ENCODE peak calls at places on chromosome 5, in five cellular contexts. One of them, this sample, is unnamed.

GRCh38 chr5:116454417-116454927 is 120.2 kb downstream of the SEMA6A start:
- DNase-seq in A549: no peak
- DNase-seq in K562: no peak
- DNase-seq in GM12878: peak; percentile 63
- DNase-seq in HepG2: no peak
- DNase-seq in this sample: no peak

GRCh38 chr5:53407373-53407772 is 73.1 kb upstream of the FST start:
- DNase-seq in A549: no peak
- DNase-seq in K562: no peak
- DNase-seq in GM12878: no peak
- DNase-seq in HepG2: no peak
- DNase-seq in this sample: no peak

GRCh38 chr5:159231167-159231566 is 21.8 kb upstream of the RNF145 start:
- DNase-seq in A549: no peak
- DNase-seq in K562: no peak
- DNase-seq in GM12878: no peak
- DNase-seq in HepG2: no peak
- DNase-seq in this sample: no peak

GRCh38 chr5:147098233-147098790 is 136.5 kb upstream of the STK32A start:
- DNase-seq in A549: peak; percentile 37
- DNase-seq in K562: no peak
- DNase-seq in GM12878: no peak
- DNase-seq in HepG2: peak; percentile 33
- DNase-seq in this sample: peak; percentile 42

GRCh38 chr5:94618029-94618492 is 343 bp downstream of the KIAA0825 start:
- DNase-seq in A549: peak; percentile 72
- DNase-seq in K562: peak; percentile 39
- DNase-seq in GM12878: no peak
- DNase-seq in HepG2: peak; percentile 35
- DNase-seq in this sample: peak; percentile 36

GRCh38 chr5:170429014-170429413 is 39.8 kb upstream of the KCNMB1 start:
- DNase-seq in A549: peak; percentile 41
- DNase-seq in K562: no peak
- DNase-seq in GM12878: no peak
- DNase-seq in HepG2: no peak
- DNase-seq in this sample: no peak

GRCh38 chr5:138972836-138973235 is 97.7 kb upstream of the LRRTM2 start:
- DNase-seq in A549: no peak
- DNase-seq in K562: no peak
- DNase-seq in GM12878: no peak
- DNase-seq in HepG2: no peak
- DNase-seq in this sample: no peak

GRCh38 chr5:76896196-76896595 is 46.4 kb downstream of the S100Z start:
- DNase-seq in A549: no peak
- DNase-seq in K562: no peak
- DNase-seq in GM12878: no peak
- DNase-seq in HepG2: no peak
- DNase-seq in this sample: no peak

GRCh38 chr5:73242741-73243140 is 69.7 kb downstream of the TMEM174 start:
- DNase-seq in A549: no peak
- DNase-seq in K562: no peak
- DNase-seq in GM12878: no peak
- DNase-seq in HepG2: no peak
- DNase-seq in this sample: no peak

GRCh38 chr5:176653986-176654385 is 6.7 kb downstream of the TSPAN17 start:
- DNase-seq in A549: no peak
- DNase-seq in K562: no peak
- DNase-seq in GM12878: no peak
- DNase-seq in HepG2: no peak
- DNase-seq in this sample: no peak

GRCh38 chr5:93582677-93583524 is at the start of gene NR2F1:
- DNase-seq in A549: peak; percentile 95
- DNase-seq in K562: peak; percentile 51
- DNase-seq in GM12878: no peak
- DNase-seq in HepG2: peak; percentile 99
- DNase-seq in this sample: peak; percentile 98

GRCh38 chr5:149251546-149251945 is 20.1 kb upstream of the AFAP1L1 start:
- DNase-seq in A549: no peak
- DNase-seq in K562: no peak
- DNase-seq in GM12878: no peak
- DNase-seq in HepG2: no peak
- DNase-seq in this sample: no peak

GRCh38 chr5:151040211-151040747 is 19.9 kb downstream of the GPX3 start:
- DNase-seq in A549: peak; percentile 64
- DNase-seq in K562: no peak
- DNase-seq in GM12878: no peak
- DNase-seq in HepG2: peak; percentile 78
- DNase-seq in this sample: peak; percentile 43

GRCh38 chr5:165630211-165630866 is 2124.9 kb downstream of the MAT2B start:
- DNase-seq in A549: peak; percentile 56
- DNase-seq in K562: peak; percentile 24
- DNase-seq in GM12878: peak; percentile 2
- DNase-seq in HepG2: peak; percentile 46
- DNase-seq in this sample: no peak

GRCh38 chr5:35160486-35161116 is 69.7 kb downstream of the PRLR start:
- DNase-seq in A549: no peak
- DNase-seq in K562: no peak
- DNase-seq in GM12878: peak; percentile 8
- DNase-seq in HepG2: no peak
- DNase-seq in this sample: no peak

GRCh38 chr5:31993182-31993961 is 180.7 kb downstream of the GOLPH3 start:
- DNase-seq in A549: no peak
- DNase-seq in K562: no peak
- DNase-seq in GM12878: no peak
- DNase-seq in HepG2: no peak
- DNase-seq in this sample: no peak

GRCh38 chr5:137282216-137282615 is 216.9 kb downstream of the SPOCK1 start:
- DNase-seq in A549: peak; percentile 61
- DNase-seq in K562: no peak
- DNase-seq in GM12878: no peak
- DNase-seq in HepG2: no peak
- DNase-seq in this sample: no peak

GRCh38 chr5:133883916-133884315 is 84.5 kb downstream of the C5orf15 start:
- DNase-seq in A549: no peak
- DNase-seq in K562: no peak
- DNase-seq in GM12878: no peak
- DNase-seq in HepG2: no peak
- DNase-seq in this sample: no peak

GRCh38 chr5:55187370-55187769 is 14.4 kb upstream of the CDC20B start:
- DNase-seq in A549: peak; percentile 36
- DNase-seq in K562: no peak
- DNase-seq in GM12878: no peak
- DNase-seq in HepG2: no peak
- DNase-seq in this sample: peak; percentile 57

GRCh38 chr5:55191165-55191564 is 18.2 kb upstream of the CDC20B start:
- DNase-seq in A549: no peak
- DNase-seq in K562: no peak
- DNase-seq in GM12878: no peak
- DNase-seq in HepG2: no peak
- DNase-seq in this sample: no peak

GRCh38 chr5:55188656-55189380 is 15.8 kb upstream of the CDC20B start:
- DNase-seq in A549: peak; percentile 41
- DNase-seq in K562: no peak
- DNase-seq in GM12878: no peak
- DNase-seq in HepG2: no peak
- DNase-seq in this sample: no peak
- H3K4me2 ChIP-seq in A549: peak overlapping the region; percentile 44
- H3K4me2 ChIP-seq in K562: no peak overlapping the region
- H3K4me2 ChIP-seq in GM12878: no peak overlapping the region
- H3K4me2 ChIP-seq in HepG2: no peak overlapping the region
- H3K4me2 ChIP-seq in this sample: no peak overlapping the region

DNA sequence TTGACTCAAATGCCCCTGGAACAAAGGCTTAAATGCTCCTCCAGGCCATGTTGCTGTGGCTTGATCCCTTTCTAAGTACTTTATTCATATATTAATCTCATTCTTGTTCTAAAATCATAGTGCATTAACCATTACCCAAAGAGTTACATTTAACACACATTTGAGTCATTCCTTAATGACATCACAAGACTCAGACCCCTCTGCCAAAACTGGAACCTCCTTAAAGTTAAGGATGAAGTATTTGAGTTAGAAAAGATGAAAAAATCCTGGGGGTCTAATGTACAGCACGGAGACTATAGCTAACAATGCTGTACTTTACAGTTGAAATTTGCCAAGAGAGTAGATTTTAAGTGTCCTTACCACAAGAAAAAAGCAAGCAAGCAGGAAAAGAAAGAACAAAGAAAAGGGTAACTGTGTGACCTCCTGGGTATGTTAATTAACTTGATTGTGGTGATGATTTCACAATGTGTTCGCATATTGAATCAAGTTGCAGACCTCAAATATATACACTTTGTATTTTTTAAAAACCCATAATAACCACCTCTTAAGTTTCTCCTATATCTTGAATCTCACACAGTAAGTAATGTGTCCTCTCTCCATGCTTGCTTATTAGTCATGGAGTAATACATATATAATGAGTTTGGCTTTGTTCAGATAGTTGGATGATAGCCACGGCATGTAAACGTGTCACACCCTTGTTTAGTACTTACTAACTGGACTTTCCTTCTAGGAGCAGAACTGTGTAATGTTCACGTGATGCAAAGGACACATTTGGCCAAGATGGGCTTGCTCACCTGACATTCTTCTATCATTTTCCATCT is 376.9 kb downstream of the SEMA5A start:
- DNase-seq in A549: no peak
- DNase-seq in K562: no peak
- DNase-seq in GM12878: no peak
- DNase-seq in HepG2: no peak
- DNase-seq in this sample: no peak
- TF ChIP-seq REST in A549: no peak
- TF ChIP-seq REST in K562: no peak
- TF ChIP-seq REST in GM12878: no peak
- TF ChIP-seq REST in HepG2: no peak
- TF ChIP-seq REST in this sample: no peak

GRCh38 chr5:153985498-153985897 is 53.2 kb downstream of the FAM114A2 start:
- DNase-seq in A549: no peak
- DNase-seq in K562: no peak
- DNase-seq in GM12878: no peak
- DNase-seq in HepG2: no peak
- DNase-seq in this sample: no peak
- TF ChIP-seq POLR2A in A549: no peak
- TF ChIP-seq POLR2A in K562: no peak
- TF ChIP-seq POLR2A in GM12878: no peak
- TF ChIP-seq POLR2A in HepG2: no peak
- TF ChIP-seq POLR2A in this sample: no peak

GRCh38 chr5:14209836-14210235 is 66.7 kb downstream of the TRIO start:
- DNase-seq in A549: no peak
- DNase-seq in K562: no peak
- DNase-seq in GM12878: no peak
- DNase-seq in HepG2: no peak
- DNase-seq in this sample: no peak
- H3K4me2 ChIP-seq in A549: peak overlapping the region; percentile 7
- H3K4me2 ChIP-seq in K562: no peak overlapping the region
- H3K4me2 ChIP-seq in GM12878: peak overlapping the region; percentile 96
- H3K4me2 ChIP-seq in HepG2: no peak overlapping the region
- H3K4me2 ChIP-seq in this sample: no peak overlapping the region

DNA sequence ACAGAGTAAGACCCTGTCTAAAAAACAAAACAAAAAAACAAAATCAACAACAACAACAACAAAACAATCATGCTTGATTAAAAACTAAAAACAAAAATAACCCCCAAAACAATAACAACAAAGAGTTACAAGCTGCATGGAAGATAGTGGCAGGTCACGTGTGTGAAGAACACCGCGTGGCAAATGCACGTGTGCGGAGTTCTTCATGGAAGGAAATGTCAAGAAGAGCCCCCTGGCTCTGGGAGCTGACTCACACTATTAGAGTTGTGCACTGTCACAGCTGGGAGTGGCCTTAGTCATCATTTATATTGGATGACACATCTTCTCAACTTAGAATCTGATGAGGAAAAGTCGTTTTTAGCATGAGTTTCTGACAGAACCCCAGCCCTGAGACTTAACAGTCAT is 110.5 kb downstream of the JMY start:
- DNase-seq in A549: peak; percentile 66
- DNase-seq in K562: peak; percentile 61
- DNase-seq in GM12878: no peak
- DNase-seq in HepG2: no peak
- DNase-seq in this sample: peak; percentile 56
- TF ChIP-seq REST in A549: no peak
- TF ChIP-seq REST in K562: no peak
- TF ChIP-seq REST in GM12878: no peak
- TF ChIP-seq REST in HepG2: no peak
- TF ChIP-seq REST in this sample: no peak

DNA sequence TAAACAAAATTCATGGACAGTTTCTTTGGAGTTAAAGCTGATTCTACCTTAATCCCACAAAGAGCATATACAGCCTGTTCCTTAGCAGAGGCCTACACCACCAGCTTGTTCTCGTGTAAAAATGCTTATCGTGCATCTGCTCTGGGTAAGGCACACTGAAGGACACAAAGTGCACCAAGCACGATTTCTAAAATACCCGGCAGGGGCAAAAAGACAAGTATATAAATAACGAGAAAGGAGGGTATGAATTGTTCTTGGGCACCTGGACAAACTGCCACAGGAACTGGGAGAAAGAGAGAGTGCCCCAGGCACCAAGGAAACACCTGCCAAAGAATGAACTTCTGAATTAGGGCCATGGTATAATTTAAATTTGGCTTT is 25.3 kb downstream of the NSUN2 start:
- DNase-seq in A549: no peak
- DNase-seq in K562: no peak
- DNase-seq in GM12878: no peak
- DNase-seq in HepG2: no peak
- DNase-seq in this sample: no peak
- TF ChIP-seq POLR2A in A549: no peak
- TF ChIP-seq POLR2A in K562: no peak
- TF ChIP-seq POLR2A in GM12878: no peak
- TF ChIP-seq POLR2A in HepG2: no peak
- TF ChIP-seq POLR2A in this sample: no peak

DNA sequence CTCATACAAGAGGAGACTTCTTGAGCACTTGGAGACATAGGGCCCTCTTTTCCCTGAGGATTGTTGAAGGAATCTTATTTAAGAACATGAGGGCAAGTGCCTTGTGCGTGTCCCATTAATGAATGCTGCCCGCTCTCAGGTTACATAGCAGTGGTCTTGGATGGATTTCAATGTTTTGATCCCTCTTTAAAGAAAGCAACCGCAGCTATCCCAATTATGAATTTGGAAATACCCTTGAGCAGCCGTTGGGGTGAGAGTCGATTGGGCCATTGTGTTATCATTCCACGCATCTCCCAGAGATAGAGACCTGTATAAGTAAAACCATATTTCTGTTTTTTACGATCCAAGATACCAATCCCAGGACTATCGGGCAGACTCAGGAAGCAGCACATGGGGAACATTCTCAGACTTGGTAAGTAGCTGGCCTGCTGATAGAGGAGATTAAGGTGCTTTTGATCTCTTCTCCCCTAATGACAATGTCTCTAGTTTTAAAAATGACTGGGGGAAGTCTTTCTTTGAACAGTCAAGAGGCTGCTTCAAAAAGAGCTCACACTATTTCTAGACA is 145.3 kb downstream of the MACROH2A1 start:
- DNase-seq in A549: no peak
- DNase-seq in K562: no peak
- DNase-seq in GM12878: no peak
- DNase-seq in HepG2: no peak
- DNase-seq in this sample: no peak
- H3K4me2 ChIP-seq in A549: no peak overlapping the region
- H3K4me2 ChIP-seq in K562: no peak overlapping the region
- H3K4me2 ChIP-seq in GM12878: no peak overlapping the region
- H3K4me2 ChIP-seq in HepG2: no peak overlapping the region
- H3K4me2 ChIP-seq in this sample: no peak overlapping the region